ENCODE peak calls at places on chromosomes 12 and 14, in nine cellular contexts. One of them, this sample, is unnamed.
A peak's percentile ranks its signal among the peaks of the same experiment; 100 is the strongest.

GRCh38 chr12:127336416-127336815 is 930.6 kb upstream of the TMEM132C start:
- DNase-seq in stomach: no peak
- DNase-seq in GM12891: no peak
- DNase-seq in prostate gland: no peak
- DNase-seq in sigmoid colon: no peak
- DNase-seq in breast epithelium: no peak
- DNase-seq in transverse colon: no peak
- DNase-seq in SK-N-SH: no peak
- DNase-seq in GM12892: no peak
- DNase-seq in this sample: no peak

GRCh38 chr14:70398706-70399431 is 18.0 kb downstream of the SYNJ2BP start:
- DNase-seq in sigmoid colon: no peak
- DNase-seq in breast epithelium: no peak
- DNase-seq in GM12892: no peak
- DNase-seq in SK-N-SH: no peak
- DNase-seq in prostate gland: no peak
- DNase-seq in GM12891: no peak
- DNase-seq in transverse colon: no peak
- DNase-seq in stomach: no peak
- DNase-seq in this sample: no peak

GRCh38 chr14:50249118-50249775 is 17.9 kb upstream of the SOS2 start:
- DNase-seq in prostate gland: no peak
- DNase-seq in stomach: no peak
- DNase-seq in GM12891: no peak
- DNase-seq in GM12892: no peak
- DNase-seq in transverse colon: no peak
- DNase-seq in sigmoid colon: no peak
- DNase-seq in breast epithelium: no peak
- DNase-seq in SK-N-SH: no peak
- DNase-seq in this sample: no peak

GRCh38 chr12:16269941-16270340 is 7.5 kb downstream of the SLC15A5 start:
- DNase-seq in transverse colon: no peak
- DNase-seq in stomach: no peak
- DNase-seq in GM12891: no peak
- DNase-seq in breast epithelium: no peak
- DNase-seq in GM12892: no peak
- DNase-seq in prostate gland: no peak
- DNase-seq in SK-N-SH: no peak
- DNase-seq in sigmoid colon: no peak
- DNase-seq in this sample: no peak

GRCh38 chr12:108822458-108823205 is 34.8 kb downstream of the SSH1 start:
- DNase-seq in sigmoid colon: no peak
- DNase-seq in SK-N-SH: peak; percentile 62
- DNase-seq in breast epithelium: no peak
- DNase-seq in prostate gland: no peak
- DNase-seq in stomach: no peak
- DNase-seq in transverse colon: no peak
- DNase-seq in GM12892: no peak
- DNase-seq in GM12891: no peak
- DNase-seq in this sample: no peak

GRCh38 chr12:76264617-76265016 is 83.6 kb downstream of the BBS10 start:
- DNase-seq in breast epithelium: no peak
- DNase-seq in stomach: no peak
- DNase-seq in sigmoid colon: no peak
- DNase-seq in GM12892: no peak
- DNase-seq in transverse colon: no peak
- DNase-seq in GM12891: no peak
- DNase-seq in SK-N-SH: no peak
- DNase-seq in prostate gland: peak; percentile 40
- DNase-seq in this sample: no peak

GRCh38 chr12:12608557-12608957 is 3.1 kb upstream of the CREBL2 start:
- DNase-seq in breast epithelium: no peak
- DNase-seq in sigmoid colon: no peak
- DNase-seq in GM12891: no peak
- DNase-seq in prostate gland: no peak
- DNase-seq in SK-N-SH: no peak
- DNase-seq in stomach: no peak
- DNase-seq in GM12892: no peak
- DNase-seq in transverse colon: no peak
- DNase-seq in this sample: no peak

GRCh38 chr14:30620178-30620577 is 1.9 kb upstream of the SCFD1 start:
- DNase-seq in sigmoid colon: no peak
- DNase-seq in prostate gland: no peak
- DNase-seq in GM12891: no peak
- DNase-seq in stomach: no peak
- DNase-seq in breast epithelium: no peak
- DNase-seq in SK-N-SH: no peak
- DNase-seq in transverse colon: no peak
- DNase-seq in GM12892: no peak
- DNase-seq in this sample: no peak

GRCh38 chr12:111841236-111841749 is 735 bp upstream of the MAPKAPK5 start:
- DNase-seq in transverse colon: no peak
- DNase-seq in stomach: no peak
- DNase-seq in sigmoid colon: no peak
- DNase-seq in SK-N-SH: peak; percentile 52
- DNase-seq in GM12892: peak; percentile 23
- DNase-seq in breast epithelium: no peak
- DNase-seq in GM12891: peak; percentile 23
- DNase-seq in prostate gland: no peak
- DNase-seq in this sample: no peak

GRCh38 chr14:21083565-21084325 is 13.6 kb downstream of the ARHGEF40 start:
- DNase-seq in breast epithelium: no peak
- DNase-seq in prostate gland: no peak
- DNase-seq in GM12891: no peak
- DNase-seq in stomach: no peak
- DNase-seq in GM12892: no peak
- DNase-seq in SK-N-SH: peak; percentile 16
- DNase-seq in sigmoid colon: no peak
- DNase-seq in transverse colon: no peak
- DNase-seq in this sample: no peak

GRCh38 chr12:10362828-10363664 is 26.8 kb downstream of the KLRK1 start:
- DNase-seq in GM12892: no peak
- DNase-seq in GM12891: no peak
- DNase-seq in breast epithelium: no peak
- DNase-seq in stomach: no peak
- DNase-seq in transverse colon: no peak
- DNase-seq in prostate gland: no peak
- DNase-seq in sigmoid colon: no peak
- DNase-seq in SK-N-SH: no peak
- DNase-seq in this sample: no peak

GRCh38 chr14:68584786-68585185 is 208.1 kb downstream of the ZFP36L1 start:
- DNase-seq in SK-N-SH: no peak
- DNase-seq in GM12892: no peak
- DNase-seq in breast epithelium: no peak
- DNase-seq in transverse colon: no peak
- DNase-seq in prostate gland: no peak
- DNase-seq in sigmoid colon: no peak
- DNase-seq in GM12891: no peak
- DNase-seq in stomach: no peak
- DNase-seq in this sample: no peak

GRCh38 chr12:132397152-132397933 is 68.0 kb upstream of the GALNT9 start:
- DNase-seq in GM12892: no peak
- DNase-seq in SK-N-SH: no peak
- DNase-seq in prostate gland: no peak
- DNase-seq in stomach: no peak
- DNase-seq in sigmoid colon: peak; percentile 33
- DNase-seq in transverse colon: no peak
- DNase-seq in breast epithelium: no peak
- DNase-seq in GM12891: no peak
- DNase-seq in this sample: no peak

GRCh38 chr12:39483042-39483441 is 40.1 kb upstream of the KIF21A start:
- DNase-seq in prostate gland: no peak
- DNase-seq in breast epithelium: no peak
- DNase-seq in SK-N-SH: no peak
- DNase-seq in GM12891: no peak
- DNase-seq in transverse colon: no peak
- DNase-seq in GM12892: no peak
- DNase-seq in stomach: no peak
- DNase-seq in sigmoid colon: no peak
- DNase-seq in this sample: no peak

GRCh38 chr12:64392221-64392620 is 1.7 kb upstream of the C12orf56 start:
- DNase-seq in breast epithelium: no peak
- DNase-seq in SK-N-SH: no peak
- DNase-seq in sigmoid colon: no peak
- DNase-seq in GM12891: no peak
- DNase-seq in prostate gland: no peak
- DNase-seq in GM12892: no peak
- DNase-seq in transverse colon: no peak
- DNase-seq in stomach: no peak
- DNase-seq in this sample: no peak

DNA sequence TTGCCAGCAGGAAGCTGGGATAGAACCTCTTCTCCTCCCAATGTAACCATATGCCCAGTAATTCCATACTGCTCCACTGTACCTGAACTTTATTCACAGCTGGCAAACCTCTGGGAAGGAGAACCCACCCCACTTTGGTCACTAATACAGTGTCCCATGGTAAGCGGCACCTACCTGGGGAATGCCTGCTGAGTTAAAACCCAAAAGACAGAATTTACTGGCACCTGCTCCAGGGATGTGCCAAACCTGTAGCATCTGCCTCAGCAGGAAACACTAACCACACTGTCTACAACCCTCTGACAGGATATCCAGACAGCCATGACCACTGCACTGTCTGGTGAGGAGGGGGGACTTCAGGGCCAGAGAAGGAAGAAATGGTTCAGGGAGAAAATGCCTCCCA is 26.6 kb downstream of the DDX24 start:
- DNase-seq in breast epithelium: no peak
- DNase-seq in SK-N-SH: no peak
- DNase-seq in prostate gland: no peak
- DNase-seq in stomach: no peak
- DNase-seq in sigmoid colon: no peak
- DNase-seq in GM12892: no peak
- DNase-seq in transverse colon: no peak
- DNase-seq in GM12891: no peak
- DNase-seq in this sample: peak; percentile 34
- TF ChIP-seq POLR2AphosphoS5 in breast epithelium: no peak
- TF ChIP-seq POLR2AphosphoS5 in SK-N-SH: no peak
- TF ChIP-seq POLR2AphosphoS5 in prostate gland: no peak
- TF ChIP-seq POLR2AphosphoS5 in stomach: no peak
- TF ChIP-seq POLR2AphosphoS5 in sigmoid colon: no peak
- TF ChIP-seq POLR2AphosphoS5 in GM12892: no peak
- TF ChIP-seq POLR2AphosphoS5 in transverse colon: no peak
- TF ChIP-seq POLR2AphosphoS5 in GM12891: no peak
- TF ChIP-seq POLR2AphosphoS5 in this sample: no peak

DNA sequence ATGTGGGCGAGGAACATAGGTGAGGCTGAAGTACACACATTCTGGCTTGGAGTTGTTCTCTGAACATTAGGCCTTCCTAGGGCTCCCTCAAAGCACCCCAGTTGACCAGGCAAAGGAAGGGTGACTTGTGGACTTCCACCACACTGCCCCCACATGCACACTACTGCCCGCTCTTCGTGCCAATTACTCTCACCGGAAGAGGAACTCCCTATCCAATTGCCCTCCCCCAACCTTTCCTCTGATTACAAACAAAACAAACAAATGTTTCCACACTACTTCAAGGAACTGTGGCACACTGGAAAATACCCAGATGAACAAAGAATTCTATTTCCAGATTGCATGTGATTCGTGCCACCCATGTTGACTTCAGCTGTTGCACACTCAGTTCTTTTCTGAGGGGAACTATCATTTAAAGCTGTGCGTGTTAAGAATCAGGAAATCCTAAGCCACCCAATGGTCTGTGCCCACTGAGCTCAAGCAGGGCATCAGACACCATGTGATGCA is 139.3 kb downstream of the SSPN start:
- DNase-seq in transverse colon: no peak
- DNase-seq in stomach: no peak
- DNase-seq in breast epithelium: no peak
- DNase-seq in GM12891: no peak
- DNase-seq in GM12892: no peak
- DNase-seq in SK-N-SH: no peak
- DNase-seq in sigmoid colon: no peak
- DNase-seq in prostate gland: no peak
- DNase-seq in this sample: no peak
- TF ChIP-seq POLR2AphosphoS5 in transverse colon: no peak
- TF ChIP-seq POLR2AphosphoS5 in stomach: no peak
- TF ChIP-seq POLR2AphosphoS5 in breast epithelium: no peak
- TF ChIP-seq POLR2AphosphoS5 in GM12891: no peak
- TF ChIP-seq POLR2AphosphoS5 in GM12892: no peak
- TF ChIP-seq POLR2AphosphoS5 in SK-N-SH: no peak
- TF ChIP-seq POLR2AphosphoS5 in sigmoid colon: peak; percentile 4
- TF ChIP-seq POLR2AphosphoS5 in prostate gland: no peak
- TF ChIP-seq POLR2AphosphoS5 in this sample: no peak

DNA sequence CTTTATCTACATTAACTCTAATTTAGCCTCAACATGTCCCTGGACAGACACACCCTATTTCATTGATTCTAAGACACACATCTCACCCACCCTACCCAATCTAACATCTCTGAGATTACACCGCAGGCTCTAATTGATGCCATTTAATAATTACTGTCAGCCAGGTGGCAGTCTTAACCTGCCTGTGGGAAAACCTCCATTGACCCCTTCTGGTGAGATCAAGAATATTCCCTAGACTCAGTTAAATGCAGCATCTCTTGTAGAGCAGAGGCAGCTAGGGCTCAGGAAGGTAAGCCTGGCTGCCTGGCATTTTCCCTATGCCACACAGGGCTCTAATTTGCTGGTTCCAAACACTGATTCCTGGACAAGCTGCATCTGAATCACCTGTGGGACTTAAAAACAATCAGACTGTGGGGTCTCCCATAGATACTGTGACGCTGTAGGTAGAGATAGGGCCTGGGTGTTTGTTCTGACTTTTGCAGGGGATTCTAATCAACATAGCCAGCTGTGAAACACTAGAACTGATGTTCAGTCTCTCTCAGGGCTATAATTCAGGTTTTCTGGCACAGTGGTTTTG is 14.3 kb downstream of the MCRS1 start:
- DNase-seq in stomach: no peak
- DNase-seq in transverse colon: no peak
- DNase-seq in breast epithelium: no peak
- DNase-seq in prostate gland: no peak
- DNase-seq in sigmoid colon: no peak
- DNase-seq in GM12891: no peak
- DNase-seq in SK-N-SH: peak; percentile 73
- DNase-seq in GM12892: no peak
- DNase-seq in this sample: no peak
- TF ChIP-seq POLR2AphosphoS5 in stomach: no peak
- TF ChIP-seq POLR2AphosphoS5 in transverse colon: no peak
- TF ChIP-seq POLR2AphosphoS5 in breast epithelium: no peak
- TF ChIP-seq POLR2AphosphoS5 in prostate gland: no peak
- TF ChIP-seq POLR2AphosphoS5 in sigmoid colon: no peak
- TF ChIP-seq POLR2AphosphoS5 in GM12891: no peak
- TF ChIP-seq POLR2AphosphoS5 in SK-N-SH: no peak
- TF ChIP-seq POLR2AphosphoS5 in GM12892: no peak
- TF ChIP-seq POLR2AphosphoS5 in this sample: no peak

GRCh38 chr14:64158608-64159007 is 135.6 kb downstream of the ESR2 start:
- DNase-seq in stomach: no peak
- DNase-seq in transverse colon: no peak
- DNase-seq in SK-N-SH: no peak
- DNase-seq in prostate gland: no peak
- DNase-seq in sigmoid colon: no peak
- DNase-seq in GM12891: no peak
- DNase-seq in breast epithelium: no peak
- DNase-seq in GM12892: no peak
- DNase-seq in this sample: no peak

DNA sequence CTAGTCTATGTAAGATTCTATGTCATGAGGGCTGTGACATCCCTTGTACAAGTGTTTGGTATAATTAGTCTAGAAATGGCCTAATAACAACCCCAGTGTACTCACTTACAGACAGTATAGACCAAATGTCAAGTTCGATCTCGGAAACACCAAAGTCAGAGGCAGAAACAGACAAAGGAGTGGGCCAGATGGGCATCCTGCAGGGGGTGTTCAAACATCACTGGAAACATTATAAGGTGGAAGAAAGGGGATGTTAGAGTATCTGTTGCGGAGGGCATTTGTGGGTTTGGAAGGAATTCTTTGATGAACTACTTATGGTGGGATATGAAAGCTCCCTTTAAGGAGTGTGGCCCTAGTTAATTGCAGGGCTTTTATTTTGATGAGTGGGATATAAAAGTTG is 134.6 kb downstream of the ESR2 start:
- DNase-seq in breast epithelium: no peak
- DNase-seq in SK-N-SH: no peak
- DNase-seq in transverse colon: no peak
- DNase-seq in sigmoid colon: no peak
- DNase-seq in GM12892: no peak
- DNase-seq in stomach: no peak
- DNase-seq in prostate gland: no peak
- DNase-seq in GM12891: no peak
- DNase-seq in this sample: no peak
- TF ChIP-seq POLR2AphosphoS5 in breast epithelium: no peak
- TF ChIP-seq POLR2AphosphoS5 in SK-N-SH: no peak
- TF ChIP-seq POLR2AphosphoS5 in transverse colon: no peak
- TF ChIP-seq POLR2AphosphoS5 in sigmoid colon: no peak
- TF ChIP-seq POLR2AphosphoS5 in GM12892: no peak
- TF ChIP-seq POLR2AphosphoS5 in stomach: no peak
- TF ChIP-seq POLR2AphosphoS5 in prostate gland: no peak
- TF ChIP-seq POLR2AphosphoS5 in GM12891: no peak
- TF ChIP-seq POLR2AphosphoS5 in this sample: no peak